ENCODE peak calls at places on chromosome 1, in six cellular contexts. One of them, this sample, is unnamed.

GRCh38 chr1:40802078-40803075 is 18.8 kb downstream of the KCNQ4 start:
- DNase-seq in PC-3: peak; percentile 75
- DNase-seq in ovary: peak; percentile 90
- DNase-seq in chondrocyte: no peak
- DNase-seq in AG09309: peak; percentile 5
- DNase-seq in endothelial cell: peak; percentile 85
- DNase-seq in this sample: peak; percentile 57

GRCh38 chr1:38022810-38023209 is 10.3 kb downstream of the UTP11 start:
- DNase-seq in PC-3: no peak
- DNase-seq in endothelial cell: no peak
- DNase-seq in ovary: no peak
- DNase-seq in AG09309: no peak
- DNase-seq in chondrocyte: no peak
- DNase-seq in this sample: no peak

GRCh38 chr1:109094377-109094803 is 3.8 kb downstream of the TMEM167B start:
- DNase-seq in AG09309: no peak
- DNase-seq in PC-3: no peak
- DNase-seq in ovary: no peak
- DNase-seq in endothelial cell: no peak
- DNase-seq in chondrocyte: no peak
- DNase-seq in this sample: no peak

GRCh38 chr1:7670334-7671145 is 100.6 kb upstream of the VAMP3 start:
- DNase-seq in endothelial cell: no peak
- DNase-seq in PC-3: no peak
- DNase-seq in ovary: no peak
- DNase-seq in AG09309: no peak
- DNase-seq in chondrocyte: no peak
- DNase-seq in this sample: no peak

GRCh38 chr1:172742599-172743500 is 83.9 kb downstream of the FASLG start:
- DNase-seq in chondrocyte: no peak
- DNase-seq in ovary: no peak
- DNase-seq in endothelial cell: no peak
- DNase-seq in AG09309: no peak
- DNase-seq in PC-3: peak; percentile 94
- DNase-seq in this sample: no peak

GRCh38 chr1:191134796-191135195 is 657.1 kb upstream of the BRINP3 start:
- DNase-seq in AG09309: no peak
- DNase-seq in endothelial cell: peak; percentile 18
- DNase-seq in PC-3: no peak
- DNase-seq in ovary: no peak
- DNase-seq in chondrocyte: no peak
- DNase-seq in this sample: no peak

GRCh38 chr1:75245239-75245638 is 111.1 kb downstream of the LHX8 start:
- DNase-seq in ovary: no peak
- DNase-seq in AG09309: no peak
- DNase-seq in chondrocyte: no peak
- DNase-seq in PC-3: no peak
- DNase-seq in endothelial cell: no peak
- DNase-seq in this sample: no peak

GRCh38 chr1:12001249-12001917 is 17.9 kb upstream of the MIIP start:
- DNase-seq in PC-3: peak; percentile 30
- DNase-seq in endothelial cell: peak; percentile 57
- DNase-seq in chondrocyte: no peak
- DNase-seq in AG09309: peak; percentile 54
- DNase-seq in ovary: no peak
- DNase-seq in this sample: peak; percentile 77

GRCh38 chr1:87394462-87394861 is 65.8 kb downstream of the LMO4 start:
- DNase-seq in ovary: no peak
- DNase-seq in PC-3: no peak
- DNase-seq in endothelial cell: no peak
- DNase-seq in AG09309: no peak
- DNase-seq in chondrocyte: no peak
- DNase-seq in this sample: no peak

GRCh38 chr1:22841754-22842370 is 130.8 kb downstream of the LACTBL1 start:
- DNase-seq in PC-3: no peak
- DNase-seq in ovary: no peak
- DNase-seq in endothelial cell: no peak
- DNase-seq in chondrocyte: no peak
- DNase-seq in AG09309: no peak
- DNase-seq in this sample: no peak

DNA sequence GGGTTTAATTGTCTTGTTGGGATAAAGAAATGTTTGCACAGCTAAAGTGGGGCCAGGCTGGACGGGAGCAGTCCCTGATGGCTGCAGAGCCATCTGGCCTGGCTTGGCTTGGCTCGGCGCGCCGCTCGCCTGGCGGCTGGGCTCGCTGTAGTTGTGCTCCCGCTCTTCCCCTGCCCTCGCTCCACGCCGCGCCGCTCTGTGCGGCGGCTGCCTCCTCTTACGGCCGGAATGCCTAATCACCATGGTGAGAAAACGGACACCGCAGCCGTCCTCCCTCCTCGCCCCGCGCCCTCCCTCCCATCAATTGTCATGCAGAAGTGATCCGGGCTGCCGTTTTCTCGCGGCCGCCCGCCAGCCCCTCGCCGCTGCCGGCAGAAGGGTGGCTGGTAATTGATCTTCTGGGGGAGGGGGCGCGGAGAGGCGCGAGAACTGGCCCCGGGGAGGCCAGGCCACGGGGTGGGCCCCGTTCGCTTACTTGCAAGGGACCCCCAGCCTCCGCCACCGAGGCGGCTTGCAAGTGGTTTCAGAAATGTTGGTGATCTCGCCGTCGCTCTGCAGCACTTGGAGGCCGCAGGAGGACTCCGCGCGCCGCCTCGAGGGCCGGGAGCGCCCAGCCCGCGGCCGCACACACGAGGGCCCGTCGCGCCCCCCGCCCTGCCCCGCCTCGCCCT is 12.4 kb downstream of the RNF220 start:
- DNase-seq in ovary: no peak
- DNase-seq in AG09309: no peak
- DNase-seq in endothelial cell: peak; percentile 83
- DNase-seq in PC-3: no peak
- DNase-seq in chondrocyte: no peak
- DNase-seq in this sample: peak; percentile 87
- TF ChIP-seq CTCF in ovary: no peak
- TF ChIP-seq CTCF in AG09309: no peak
- TF ChIP-seq CTCF in endothelial cell: no peak
- TF ChIP-seq CTCF in PC-3: no peak
- TF ChIP-seq CTCF in chondrocyte: no peak
- TF ChIP-seq CTCF in this sample: no peak

GRCh38 chr1:9601942-9602793 is 13.5 kb downstream of the TMEM201 start:
- DNase-seq in ovary: no peak
- DNase-seq in PC-3: no peak
- DNase-seq in endothelial cell: no peak
- DNase-seq in chondrocyte: no peak
- DNase-seq in AG09309: no peak
- DNase-seq in this sample: no peak

GRCh38 chr1:9605946-9606455 is 17.3 kb downstream of the TMEM201 start:
- DNase-seq in endothelial cell: no peak
- DNase-seq in AG09309: no peak
- DNase-seq in PC-3: no peak
- DNase-seq in chondrocyte: no peak
- DNase-seq in ovary: no peak
- DNase-seq in this sample: no peak

GRCh38 chr1:9602794-9603167 is 14.1 kb downstream of the TMEM201 start:
- DNase-seq in PC-3: no peak
- DNase-seq in chondrocyte: no peak
- DNase-seq in endothelial cell: no peak
- DNase-seq in AG09309: no peak
- DNase-seq in ovary: no peak
- DNase-seq in this sample: no peak

GRCh38 chr1:9603307-9603706 is 14.6 kb downstream of the TMEM201 start:
- DNase-seq in ovary: no peak
- DNase-seq in PC-3: no peak
- DNase-seq in endothelial cell: no peak
- DNase-seq in AG09309: no peak
- DNase-seq in chondrocyte: no peak
- DNase-seq in this sample: no peak

GRCh38 chr1:9603766-9604753 is 15.3 kb downstream of the TMEM201 start:
- DNase-seq in endothelial cell: no peak
- DNase-seq in chondrocyte: no peak
- DNase-seq in ovary: no peak
- DNase-seq in PC-3: no peak
- DNase-seq in AG09309: no peak
- DNase-seq in this sample: no peak
- TF ChIP-seq CTCF in endothelial cell: no peak
- TF ChIP-seq CTCF in chondrocyte: no peak
- TF ChIP-seq CTCF in ovary: no peak
- TF ChIP-seq CTCF in PC-3: no peak
- TF ChIP-seq CTCF in AG09309: no peak
- TF ChIP-seq CTCF in this sample: no peak

DNA sequence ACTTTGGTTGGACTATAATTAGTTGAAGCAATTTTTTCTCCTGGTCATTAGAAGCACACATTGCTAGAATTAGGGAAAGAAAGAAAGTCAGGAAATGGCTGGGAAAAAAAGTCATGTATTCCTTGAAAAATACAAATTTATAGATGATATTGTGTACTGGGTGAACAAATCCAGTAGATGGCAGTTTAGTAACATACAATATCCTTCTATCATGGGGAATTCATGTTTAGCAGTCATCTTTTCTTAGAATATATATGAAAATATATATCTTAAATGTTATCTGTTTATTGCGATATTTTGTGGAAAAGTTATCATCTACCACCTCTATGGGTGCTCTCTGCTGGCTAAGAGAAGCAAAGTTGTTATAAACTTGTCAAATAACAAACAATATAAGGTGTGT is 13.1 kb upstream of the ZRANB2 start:
- DNase-seq in AG09309: no peak
- DNase-seq in PC-3: peak; percentile 53
- DNase-seq in ovary: no peak
- DNase-seq in chondrocyte: no peak
- DNase-seq in endothelial cell: no peak
- DNase-seq in this sample: no peak
- TF ChIP-seq CTCF in AG09309: peak; percentile 29
- TF ChIP-seq CTCF in PC-3: peak; percentile 57
- TF ChIP-seq CTCF in ovary: no peak
- TF ChIP-seq CTCF in chondrocyte: peak; percentile 84
- TF ChIP-seq CTCF in endothelial cell: peak; percentile 36
- TF ChIP-seq CTCF in this sample: peak; percentile 31

DNA sequence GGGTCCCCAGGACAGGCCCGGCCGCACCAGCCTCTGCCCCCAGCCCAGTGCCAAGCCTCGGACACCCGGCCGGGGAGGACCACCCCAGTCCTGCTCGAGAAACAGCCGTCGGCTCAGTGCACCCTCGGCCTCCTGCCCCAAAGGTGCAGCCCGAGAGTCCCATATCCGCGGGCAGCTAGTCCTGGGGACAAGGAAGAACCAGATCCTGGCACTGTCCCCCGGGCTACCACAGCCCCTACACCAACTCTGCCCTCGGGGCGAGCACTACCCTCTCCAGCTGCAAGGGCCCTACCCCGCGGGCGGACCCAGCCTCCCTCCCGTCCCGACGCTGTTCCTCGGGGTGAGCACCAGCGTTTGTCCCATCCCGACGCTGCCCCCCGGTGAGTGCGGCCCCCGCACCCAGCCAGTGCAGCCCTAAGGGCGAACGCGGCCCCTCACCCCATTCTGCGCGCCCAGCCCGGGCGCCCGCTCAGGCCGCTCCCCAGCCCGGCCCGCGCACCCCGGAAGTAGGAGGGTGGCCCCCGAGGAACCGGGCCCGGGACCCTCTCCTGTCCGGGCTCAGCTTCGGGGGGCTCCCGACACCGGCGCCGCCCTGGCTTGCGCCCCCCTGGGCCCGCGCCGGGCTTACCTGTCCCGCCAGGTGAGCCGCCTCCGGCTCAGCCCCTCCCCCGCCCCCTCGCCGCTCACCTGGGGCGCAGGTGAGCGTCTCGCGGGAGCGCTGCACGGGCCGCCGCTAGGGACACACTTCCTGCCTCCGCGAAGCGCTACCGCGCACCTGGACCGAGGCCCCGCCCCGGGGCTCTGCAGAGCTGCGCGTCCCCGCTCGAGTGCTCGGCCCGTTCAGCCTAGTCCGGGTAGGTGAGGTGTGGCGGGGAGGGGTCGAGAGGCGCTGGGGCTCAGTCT is at the start of gene KDF1:
- DNase-seq in AG09309: no peak
- DNase-seq in PC-3: peak; percentile 90
- DNase-seq in chondrocyte: no peak
- DNase-seq in endothelial cell: no peak
- DNase-seq in ovary: peak; percentile 22
- DNase-seq in this sample: no peak
- TF ChIP-seq CTCF in AG09309: no peak
- TF ChIP-seq CTCF in PC-3: peak; percentile 26
- TF ChIP-seq CTCF in chondrocyte: no peak
- TF ChIP-seq CTCF in endothelial cell: no peak
- TF ChIP-seq CTCF in ovary: no peak
- TF ChIP-seq CTCF in this sample: no peak

GRCh38 chr1:46176211-46176865 is at the start of gene P3R3URF:
- DNase-seq in PC-3: no peak
- DNase-seq in AG09309: no peak
- DNase-seq in chondrocyte: no peak
- DNase-seq in endothelial cell: no peak
- DNase-seq in ovary: no peak
- DNase-seq in this sample: no peak

GRCh38 chr1:46181343-46182260 is 5.3 kb upstream of the P3R3URF start:
- DNase-seq in chondrocyte: no peak
- DNase-seq in AG09309: peak; percentile 33
- DNase-seq in endothelial cell: no peak
- DNase-seq in ovary: no peak
- DNase-seq in PC-3: peak; percentile 83
- DNase-seq in this sample: no peak

GRCh38 chr1:46183119-46183842 is 7.0 kb upstream of the P3R3URF start:
- DNase-seq in endothelial cell: no peak
- DNase-seq in PC-3: peak; percentile 100
- DNase-seq in chondrocyte: no peak
- DNase-seq in AG09309: peak; percentile 90
- DNase-seq in ovary: peak; percentile 50
- DNase-seq in this sample: no peak

GRCh38 chr1:46179138-46180081 is 3.1 kb upstream of the P3R3URF start:
- DNase-seq in ovary: peak; percentile 81
- DNase-seq in chondrocyte: no peak
- DNase-seq in endothelial cell: peak; percentile 77
- DNase-seq in AG09309: peak; percentile 50
- DNase-seq in PC-3: peak; percentile 89
- DNase-seq in this sample: peak; percentile 80

DNA sequence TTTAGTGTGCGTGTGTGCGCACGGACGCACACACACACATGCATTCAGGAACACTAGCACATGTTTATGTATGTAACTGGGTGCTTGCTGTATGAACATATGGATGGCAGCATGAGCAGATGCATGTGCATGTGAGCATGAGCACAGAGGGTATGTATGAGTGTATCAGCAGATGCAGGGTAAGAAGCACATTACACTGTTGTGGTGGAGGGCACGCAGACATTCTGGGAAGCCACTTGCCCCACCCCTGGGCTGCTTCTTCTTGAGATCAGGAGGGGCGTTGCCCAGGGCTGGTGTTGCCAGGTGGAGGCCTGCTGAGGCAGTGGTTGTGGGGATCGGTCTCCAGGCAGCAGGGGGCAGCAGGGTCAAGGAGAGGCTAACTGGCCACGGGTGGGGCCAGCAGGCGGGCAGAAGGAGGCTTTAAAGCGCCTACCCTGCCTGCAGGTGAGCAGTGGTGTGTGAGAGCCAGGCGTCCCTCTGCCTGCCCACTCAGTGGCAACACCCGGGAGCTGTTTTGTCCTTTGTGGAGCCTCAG is 3.9 kb upstream of the P3R3URF start:
- DNase-seq in endothelial cell: peak; percentile 35
- DNase-seq in chondrocyte: no peak
- DNase-seq in PC-3: peak; percentile 72
- DNase-seq in AG09309: no peak
- DNase-seq in ovary: no peak
- DNase-seq in this sample: peak; percentile 80
- TF ChIP-seq CTCF in endothelial cell: no peak
- TF ChIP-seq CTCF in chondrocyte: no peak
- TF ChIP-seq CTCF in PC-3: peak; percentile 59
- TF ChIP-seq CTCF in AG09309: no peak
- TF ChIP-seq CTCF in ovary: no peak
- TF ChIP-seq CTCF in this sample: no peak

This sample was measured in glutamatergic neuron.